ENCODE peak calls at places on chromosomes 1 and 21, in six cellular contexts. V is fibroblast of the aortic adventitia, G is heart left ventricle, E is WTC11, L is tibial nerve, D is psoas muscle. P is an unnamed sample.

GRCh38 chr1:27408151-27408550 is 15.7 kb downstream of the GPR3 start:
- DNase-seq in V (no peak), G (no peak), E (no peak), L (no peak), D (no peak), P (no peak)

GRCh38 chr21:42518216-42518615 is 4.6 kb downstream of the SLC37A1 start:
- DNase-seq in V (peak), G (no peak), E (no peak), L (no peak), D (no peak), P (no peak)

GRCh38 chr1:174964261-174964984 is 35.3 kb upstream of the CACYBP start:
- DNase-seq in V (peak), G (no peak), E (no peak), L (no peak), D (no peak), P (no peak)

GRCh38 chr1:41241748-41242644 is at the start of gene SCMH1:
- DNase-seq in V (peak), G (peak), E (peak), L (peak), D (peak), P (peak)

GRCh38 chr1:9996624-9997582 is at the start of gene RBP7:
- DNase-seq in V (no peak), G (peak), E (peak), L (no peak), D (peak), P (peak)

GRCh38 chr1:193431265-193431977 is 245.0 kb upstream of the B3GALT2 start:
- DNase-seq in V (no peak), G (no peak), E (no peak), L (no peak), D (no peak), P (no peak)

GRCh38 chr1:177620636-177621190 is 349.1 kb downstream of the SEC16B start:
- DNase-seq in V (no peak), G (no peak), E (no peak), L (no peak), D (peak), P (no peak)

GRCh38 chr1:45348020-45348419 is 7.8 kb upstream of the MUTYH start:
- DNase-seq in V (no peak), G (no peak), E (no peak), L (no peak), D (no peak), P (no peak)

GRCh38 chr1:245211035-245211749 is 56.4 kb downstream of the KIF26B start:
- DNase-seq in V (no peak), G (no peak), E (no peak), L (no peak), D (no peak), P (no peak)

GRCh38 chr1:6587261-6588005 is 7.6 kb downstream of the ZBTB48 start:
- DNase-seq in V (no peak), G (peak), E (no peak), L (no peak), D (peak), P (no peak)

GRCh38 chr1:163315773-163316374 is 5.9 kb upstream of the NUF2 start:
- DNase-seq in V (peak), G (peak), E (no peak), L (no peak), D (no peak), P (peak)

GRCh38 chr1:175480343-175480827 is 263.0 kb downstream of the TNR start:
- DNase-seq in V (no peak), G (no peak), E (no peak), L (no peak), D (no peak), P (no peak)

GRCh38 chr1:65235867-65236805 is 73.2 kb upstream of the DNAJC6 start:
- DNase-seq in V (peak), G (no peak), E (no peak), L (no peak), D (no peak), P (no peak)
- TF ChIP-seq CTCF in V (peak), G (peak), E (peak), L (no peak), D (peak), P (peak)

GRCh38 chr21:39720126-39720778 is 24.7 kb upstream of the IGSF5 start:
- DNase-seq in V (no peak), G (no peak), E (no peak), L (no peak), D (no peak), P (no peak)
- TF ChIP-seq CTCF in V (no peak), G (no peak), E (no peak), L (no peak), D (no peak), P (no peak)

GRCh38 chr21:39103689-39104088 is 79.6 kb downstream of the PSMG1 start:
- DNase-seq in V (peak), G (no peak), E (no peak), L (no peak), D (no peak), P (no peak)
- TF ChIP-seq CTCF in V (no peak), G (no peak), E (no peak), L (no peak), D (no peak), P (no peak)

GRCh38 chr1:247146671-247147070 is 25.1 kb downstream of the ZNF124 start:
- DNase-seq in V (no peak), G (no peak), E (no peak), L (no peak), D (no peak), P (no peak)
- TF ChIP-seq CTCF in V (no peak), G (peak), E (peak), L (no peak), D (no peak), P (no peak)

DNA sequence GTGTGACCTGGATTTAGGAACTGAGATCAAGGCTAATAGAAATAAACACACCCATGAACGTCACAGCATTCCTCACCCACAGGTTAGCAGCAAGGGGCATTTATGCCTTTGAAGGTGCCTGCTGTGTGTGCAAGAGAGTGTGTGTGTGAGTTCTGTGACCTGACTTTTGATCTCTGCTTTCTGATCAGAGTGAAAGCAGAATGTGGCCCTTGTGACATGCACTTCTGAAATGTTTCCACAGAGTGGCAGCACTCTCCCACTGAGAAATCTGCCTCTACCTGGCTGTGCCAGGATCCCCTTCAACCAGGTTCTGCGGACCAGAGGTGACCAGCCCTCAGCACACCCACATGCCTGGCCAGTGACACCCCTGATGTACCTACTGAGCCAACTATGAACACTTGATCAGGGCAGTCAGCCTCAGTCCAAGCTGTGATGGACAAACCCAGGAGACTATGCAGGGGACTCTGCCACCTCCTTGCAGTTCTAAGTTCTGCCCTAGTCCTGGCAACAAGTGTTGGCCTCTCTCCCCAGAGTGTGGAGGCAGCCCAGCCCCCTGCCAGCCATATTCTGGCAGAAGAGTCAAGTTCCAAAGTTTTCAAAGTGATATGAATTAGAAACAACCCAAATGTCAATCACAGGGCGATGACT is 41.0 kb downstream of the RXRG start:
- DNase-seq in V (no peak), G (no peak), E (peak), L (no peak), D (no peak), P (peak)
- TF ChIP-seq CTCF in V (peak), G (peak), E (peak), L (peak), D (peak), P (peak)

GRCh38 chr1:152397474-152397873 is 16.6 kb downstream of the CRNN start:
- DNase-seq in V (no peak), G (no peak), E (no peak), L (no peak), D (no peak), P (no peak)

GRCh38 chr1:152394151-152394550 is 19.9 kb downstream of the CRNN start:
- DNase-seq in V (no peak), G (no peak), E (no peak), L (no peak), D (no peak), P (no peak)

DNA sequence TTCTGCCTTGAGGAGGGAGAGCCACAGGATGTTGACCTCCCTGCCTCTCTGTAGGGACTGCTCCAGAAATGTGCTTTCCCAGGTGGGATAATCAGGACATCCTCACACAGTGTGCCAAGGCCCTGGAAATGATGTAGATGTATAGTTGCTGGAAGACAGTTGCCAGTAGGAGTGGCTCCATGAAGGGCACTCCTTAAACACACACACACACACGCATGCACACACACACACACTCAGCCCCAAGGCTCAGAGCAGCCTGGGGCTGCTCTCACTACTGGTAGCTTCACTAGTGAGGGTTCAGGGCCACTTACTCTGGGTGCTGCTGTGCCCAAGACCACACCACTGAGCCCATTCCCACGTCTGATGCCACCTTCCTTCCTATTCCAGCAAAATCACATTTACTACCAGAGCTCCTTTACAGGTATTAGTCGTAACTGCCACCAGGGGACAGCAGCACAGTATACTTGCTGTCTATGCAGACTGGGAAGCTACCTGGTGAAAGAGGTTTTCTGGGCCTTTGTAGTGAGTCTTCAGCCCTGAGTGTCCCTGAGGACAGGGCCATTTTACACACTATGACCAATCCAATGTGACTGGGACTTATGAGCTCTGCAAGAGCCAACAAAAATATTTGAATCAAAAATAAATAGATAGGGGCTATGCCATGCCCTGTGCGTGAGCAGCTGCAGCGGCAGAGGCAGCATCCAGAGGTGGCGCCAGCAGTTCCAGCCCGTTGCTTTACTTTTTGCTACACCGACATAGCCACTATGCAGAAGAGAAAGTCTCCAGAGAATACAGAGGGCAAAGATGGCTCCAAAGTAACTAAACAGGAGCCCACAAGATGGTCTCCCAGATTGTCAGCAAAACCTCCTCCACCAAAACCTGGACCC is 15.0 kb downstream of the CRNN start:
- DNase-seq in V (peak), G (no peak), E (no peak), L (no peak), D (no peak), P (no peak)
- TF ChIP-seq CTCF in V (peak), G (peak), E (no peak), L (no peak), D (no peak), P (peak)

DNA sequence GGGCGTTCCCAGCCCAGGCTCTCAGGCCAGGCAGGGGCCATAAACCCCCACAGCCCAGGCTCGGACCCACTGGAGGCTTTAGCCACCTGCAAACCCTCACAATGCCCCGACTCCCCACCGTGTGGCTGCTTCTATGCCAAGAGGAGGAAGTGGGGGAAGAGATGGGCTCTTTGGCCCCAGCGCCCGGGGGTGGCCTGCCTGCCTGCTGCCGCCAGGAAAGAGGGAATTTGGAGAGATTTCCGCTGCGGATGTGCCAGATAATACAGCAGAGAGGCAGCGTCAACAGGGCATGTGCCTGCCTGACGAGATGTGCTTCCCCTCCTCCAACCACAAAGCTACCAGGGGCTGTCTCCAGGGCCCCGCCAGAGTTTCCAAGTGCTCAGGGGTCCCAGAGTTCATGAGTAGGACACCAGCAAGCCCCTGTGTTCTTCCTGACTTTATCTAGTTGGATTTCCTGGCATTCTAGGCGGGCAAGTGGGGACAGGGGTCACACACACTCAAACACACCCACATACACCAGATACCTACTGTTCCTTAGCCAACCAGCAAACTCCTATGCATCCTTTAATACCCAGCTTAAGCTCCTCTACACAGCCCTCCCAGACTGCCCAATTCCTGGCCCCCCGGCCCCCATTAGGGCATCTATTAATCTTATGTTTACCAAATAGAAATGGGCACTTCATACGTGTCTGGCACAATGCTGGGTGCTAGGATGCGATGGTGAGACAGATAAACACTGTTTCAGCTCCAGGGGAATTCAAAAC is 14.1 kb downstream of the EPHA2 start:
- DNase-seq in V (no peak), G (no peak), E (no peak), L (no peak), D (no peak), P (no peak)
- TF ChIP-seq CTCF in V (no peak), G (no peak), E (no peak), L (no peak), D (no peak), P (no peak)

GRCh38 chr1:107897428-107898339 is 67.3 kb downstream of the VAV3 start:
- DNase-seq in V (no peak), G (no peak), E (no peak), L (no peak), D (no peak), P (no peak)
- TF ChIP-seq CTCF in V (no peak), G (no peak), E (no peak), L (no peak), D (no peak), P (no peak)

DNA sequence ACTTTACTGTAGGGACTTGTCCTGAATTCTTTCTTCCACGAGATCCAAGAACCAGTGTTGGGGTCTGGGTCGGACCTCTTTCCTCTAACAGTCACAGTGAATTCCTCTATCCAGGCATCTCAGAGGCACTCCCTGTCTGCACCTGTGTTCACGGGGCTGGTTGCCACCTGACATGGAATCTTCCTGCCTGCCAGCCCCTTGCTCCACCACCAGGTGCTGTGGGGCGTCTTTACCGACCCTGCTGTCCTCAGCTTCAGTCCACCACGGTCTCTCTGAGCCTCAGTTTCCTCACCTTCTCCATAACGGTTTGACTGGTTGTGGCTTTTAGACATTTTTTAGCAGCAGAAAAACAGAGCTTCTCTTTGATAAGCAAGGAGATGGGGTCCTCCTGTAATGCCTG is 62.7 kb downstream of the SDC3 start:
- DNase-seq in V (no peak), G (no peak), E (peak), L (no peak), D (no peak), P (no peak)
- TF ChIP-seq CTCF in V (peak), G (no peak), E (no peak), L (no peak), D (no peak), P (no peak)

GRCh38 chr1:157279157-157280140 is 141.3 kb upstream of the ETV3 start:
- DNase-seq in V (no peak), G (no peak), E (no peak), L (no peak), D (no peak), P (no peak)
- TF ChIP-seq CTCF in V (no peak), G (no peak), E (no peak), L (no peak), D (no peak), P (no peak)